ENCODE peak calls at places on chromosomes 11 and 22, in four cellular contexts. A is MCF 10A, I is tibial nerve, J is AG09319. H is an unnamed sample.

GRCh38 chr11:122729139-122729538 is 73.6 kb downstream of the UBASH3B start:
- DNase-seq in A (no peak), I (no peak), J (no peak), H (no peak)

GRCh38 chr11:132123449-132123848 is 753.0 kb downstream of the NTM start:
- DNase-seq in A (no peak), I (no peak), J (no peak), H (no peak)

GRCh38 chr11:128235958-128236357 is 351.4 kb downstream of the ETS1 start:
- DNase-seq in A (no peak), I (no peak), J (no peak), H (no peak)

GRCh38 chr11:925496-926301 is at the start of gene AP2A2:
- DNase-seq in A (peak), I (peak), J (peak), H (peak)

GRCh38 chr11:124119103-124119502 is 3.9 kb downstream of the VWA5A start:
- DNase-seq in A (no peak), I (no peak), J (no peak), H (no peak)

GRCh38 chr22:36053242-36054147 is 24.9 kb upstream of the RBFOX2 start:
- DNase-seq in A (no peak), I (no peak), J (no peak), H (no peak)

GRCh38 chr22:17536269-17536668 is 27.0 kb upstream of the SLC25A18 start:
- DNase-seq in A (peak), I (no peak), J (no peak), H (no peak)

GRCh38 chr11:22792497-22792896 is 37.1 kb downstream of the SVIP start:
- DNase-seq in A (peak), I (no peak), J (no peak), H (no peak)

GRCh38 chr11:107858217-107859070 is at the start of gene SLC35F2:
- DNase-seq in A (peak), I (no peak), J (no peak), H (no peak)

GRCh38 chr11:35275808-35276170 is 136.8 kb downstream of the CD44 start:
- DNase-seq in A (peak), I (no peak), J (no peak), H (no peak)

GRCh38 chr11:102256251-102256650 is 61.0 kb upstream of the BIRC3 start:
- DNase-seq in A (peak), I (no peak), J (no peak), H (no peak)

GRCh38 chr11:120929664-120930154 is 94.2 kb upstream of the TBCEL start:
- DNase-seq in A (peak), I (no peak), J (no peak), H (peak)

GRCh38 chr11:119758291-119758690 is 29.3 kb upstream of the NECTIN1 start:
- DNase-seq in A (no peak), I (no peak), J (no peak), H (no peak)

GRCh38 chr11:763073-763463 is 14.2 kb downstream of the GATD1 start:
- DNase-seq in A (peak), I (no peak), J (no peak), H (no peak)

GRCh38 chr11:64342869-64343739 is 3.1 kb downstream of the CCDC88B start:
- DNase-seq in A (no peak), I (no peak), J (no peak), H (peak)

GRCh38 chr11:102377891-102378290 is 30.9 kb downstream of the BIRC2 start:
- DNase-seq in A (no peak), I (no peak), J (no peak), H (no peak)

GRCh38 chr11:12800032-12800671 is 125.9 kb downstream of the TEAD1 start:
- DNase-seq in A (peak), I (no peak), J (no peak), H (no peak)

GRCh38 chr11:117255966-117256365 is 23.5 kb downstream of the RNF214 start:
- DNase-seq in A (no peak), I (no peak), J (no peak), H (no peak)

GRCh38 chr11:86068138-86068861 is 584 bp downstream of the PICALM start:
- DNase-seq in A (peak), I (peak), J (no peak), H (no peak)

GRCh38 chr11:86070435-86071056 is 1.7 kb upstream of the PICALM start:
- DNase-seq in A (no peak), I (no peak), J (no peak), H (no peak)

GRCh38 chr11:86069408-86070086 is 663 bp upstream of the PICALM start:
- DNase-seq in A (peak), I (no peak), J (peak), H (no peak)

GRCh38 chr11:86067230-86068137 is 1.4 kb downstream of the PICALM start:
- DNase-seq in A (peak), I (no peak), J (no peak), H (no peak)

DNA sequence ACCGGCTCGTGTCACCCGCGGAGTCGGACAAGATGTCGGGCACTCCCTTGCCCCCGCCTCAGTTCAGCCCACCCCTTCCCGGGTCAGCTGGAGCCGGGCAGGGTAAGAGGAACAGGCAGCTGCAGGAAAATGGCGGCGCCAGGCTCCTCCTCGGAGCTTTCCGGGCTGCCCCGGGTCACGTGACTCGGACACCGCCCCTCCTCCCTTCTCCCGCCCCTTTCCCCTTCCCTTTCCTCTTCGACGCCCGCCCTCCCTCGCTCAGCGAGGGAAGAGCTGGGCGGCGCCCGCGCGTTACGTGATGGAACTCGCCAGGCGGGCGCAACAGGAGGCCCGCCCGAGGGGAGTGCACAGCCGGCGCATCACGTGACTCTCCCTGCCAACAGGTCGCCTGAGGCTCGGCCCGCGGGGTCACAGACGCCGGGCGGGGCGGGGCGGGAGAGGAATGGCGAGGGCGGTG is at the start of gene PICALM:
- DNase-seq in A (peak), I (peak), J (peak), H (peak)
- TF ChIP-seq CTCF in A (no peak), I (no peak), J (no peak), H (no peak)

DNA sequence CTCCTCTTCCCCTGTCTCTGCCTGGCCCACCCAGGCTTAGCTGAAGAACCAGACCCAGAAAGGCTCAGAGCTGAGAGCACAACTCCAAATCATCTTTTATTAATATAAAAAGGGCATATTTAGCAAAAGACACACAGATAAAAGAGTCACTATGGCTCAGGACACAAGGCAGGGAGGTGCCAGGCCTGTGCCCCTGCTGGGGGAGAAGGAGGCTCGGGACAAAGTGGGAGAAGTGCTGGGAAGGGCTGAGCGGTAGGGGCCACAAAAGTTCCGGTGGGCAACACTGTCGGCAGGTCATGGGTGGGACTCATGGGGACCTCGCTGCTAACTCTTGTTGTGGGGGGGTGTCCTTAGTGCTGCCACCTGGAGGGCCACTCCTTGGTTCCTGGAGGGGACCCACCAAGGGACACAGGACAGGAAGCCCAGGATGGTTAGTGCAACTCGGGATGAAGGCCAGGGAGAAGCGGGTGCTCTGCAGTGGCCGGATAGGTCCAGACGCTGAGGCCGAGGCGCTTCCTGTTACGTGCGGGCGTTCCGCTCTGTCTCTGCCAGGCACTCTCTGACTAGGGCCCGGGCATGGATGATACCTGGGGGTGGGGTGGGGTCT is 1.4 kb upstream of the PITPNM1 start:
- DNase-seq in A (no peak), I (no peak), J (no peak), H (no peak)
- TF ChIP-seq CTCF in A (no peak), I (no peak), J (no peak), H (no peak)

DNA sequence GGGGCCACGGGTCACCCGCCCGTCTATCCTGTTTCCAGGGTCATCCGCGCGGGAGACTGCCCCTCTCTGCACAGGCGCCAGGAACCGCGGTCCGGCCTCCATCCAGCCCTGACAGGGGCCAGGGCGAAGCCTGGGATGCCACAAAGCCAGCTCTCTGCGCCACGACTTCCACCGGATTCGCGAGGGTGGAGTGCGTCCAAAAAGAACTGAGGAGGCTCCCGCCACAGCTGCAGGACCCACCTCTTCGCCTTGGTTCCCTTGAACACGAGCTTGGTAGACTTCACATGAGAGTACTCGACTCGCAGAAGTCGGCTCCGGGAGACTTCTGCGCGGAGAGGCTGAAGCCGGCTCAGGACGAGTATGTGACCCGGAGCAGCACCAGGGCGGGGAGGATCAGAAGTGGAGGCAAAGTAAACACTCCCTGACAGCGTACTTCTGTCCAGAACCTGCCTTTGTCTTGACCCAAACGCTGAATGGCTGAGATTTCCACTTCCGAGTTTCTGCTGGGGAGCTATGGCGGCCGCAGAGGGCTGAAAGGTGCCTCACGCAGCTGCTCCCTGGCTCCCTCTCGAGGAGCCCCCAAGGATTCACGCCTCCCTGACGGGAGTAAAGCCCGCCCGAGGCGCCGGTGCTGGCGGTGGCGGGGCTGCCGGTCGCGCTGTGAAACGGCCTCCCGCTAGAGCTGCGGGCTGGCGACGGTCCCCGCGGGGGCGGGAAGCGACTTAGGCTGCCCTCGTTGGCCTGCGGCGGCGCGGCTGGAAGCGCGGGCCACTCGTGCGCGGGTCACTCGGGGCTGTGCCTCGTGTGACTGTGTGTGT is 4566.7 kb upstream of the OR11H1 start:
- DNase-seq in A (no peak), I (no peak), J (no peak), H (no peak)
- TF ChIP-seq CTCF in A (no peak), I (no peak), J (no peak), H (no peak)

GRCh38 chr22:25895678-25896077 is 153.7 kb downstream of the MYO18B start:
- DNase-seq in A (no peak), I (no peak), J (no peak), H (no peak)

GRCh38 chr22:25892678-25893077 is 150.7 kb downstream of the MYO18B start:
- DNase-seq in A (no peak), I (no peak), J (no peak), H (no peak)

GRCh38 chr22:25896592-25896991 is 154.6 kb downstream of the MYO18B start:
- DNase-seq in A (no peak), I (no peak), J (no peak), H (no peak)

GRCh38 chr22:25898707-25899365 is 156.8 kb downstream of the MYO18B start:
- DNase-seq in A (no peak), I (no peak), J (no peak), H (no peak)

DNA sequence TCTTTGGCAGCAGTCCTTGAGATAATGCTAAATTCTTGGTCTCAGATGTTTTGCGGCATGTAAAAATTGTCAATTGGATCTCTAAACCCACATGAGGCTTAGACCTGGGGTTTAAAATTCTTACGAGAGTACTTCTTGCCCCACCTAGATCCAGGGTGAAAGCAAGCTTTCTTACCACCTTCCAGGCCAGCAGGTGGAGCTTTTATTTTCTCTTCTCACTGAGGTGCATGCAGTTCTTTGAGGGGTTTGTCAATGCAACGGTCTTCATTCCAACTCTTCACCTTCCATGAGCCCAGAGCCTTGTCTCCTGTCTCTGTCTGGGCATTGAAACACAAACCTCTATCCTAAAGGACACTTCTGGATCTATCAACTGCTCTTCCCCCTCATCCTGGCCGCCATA is 154.1 kb downstream of the MYO18B start:
- DNase-seq in A (peak), I (no peak), J (no peak), H (no peak)
- TF ChIP-seq CTCF in A (no peak), I (no peak), J (no peak), H (peak)

DNA sequence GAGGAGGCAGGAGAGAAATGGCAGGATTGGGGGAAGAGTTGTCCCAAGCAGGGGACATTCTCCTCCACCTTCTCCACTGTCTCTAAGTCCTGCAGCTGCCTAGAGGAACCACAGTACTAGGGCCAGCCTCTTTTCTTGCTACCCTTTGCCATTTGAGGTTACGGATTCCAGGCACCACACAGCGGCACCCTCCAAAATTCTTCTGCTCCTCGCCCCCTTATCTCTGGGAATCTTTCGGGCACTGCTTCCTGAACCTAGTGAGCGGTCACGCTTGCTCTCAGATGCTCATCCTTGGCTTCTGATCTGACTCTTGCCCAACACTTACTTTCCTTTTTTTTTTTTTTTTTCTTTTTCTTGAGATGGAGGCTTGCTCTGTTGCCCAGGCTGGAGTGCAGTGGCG is 26.6 kb upstream of the XBP1 start:
- DNase-seq in A (no peak), I (no peak), J (no peak), H (no peak)
- TF ChIP-seq CTCF in A (no peak), I (no peak), J (no peak), H (no peak)

GRCh38 chr11:46298699-46299424 is 21.4 kb downstream of the CREB3L1 start:
- DNase-seq in A (peak), I (no peak), J (no peak), H (no peak)

GRCh38 chr11:46294365-46295309 is 17.2 kb downstream of the CREB3L1 start:
- DNase-seq in A (peak), I (no peak), J (peak), H (no peak)

GRCh38 chr11:46295312-46295995 is 18.0 kb downstream of the CREB3L1 start:
- DNase-seq in A (peak), I (peak), J (no peak), H (peak)

GRCh38 chr11:46295996-46296519 is 18.6 kb downstream of the CREB3L1 start:
- DNase-seq in A (no peak), I (no peak), J (no peak), H (no peak)

DNA sequence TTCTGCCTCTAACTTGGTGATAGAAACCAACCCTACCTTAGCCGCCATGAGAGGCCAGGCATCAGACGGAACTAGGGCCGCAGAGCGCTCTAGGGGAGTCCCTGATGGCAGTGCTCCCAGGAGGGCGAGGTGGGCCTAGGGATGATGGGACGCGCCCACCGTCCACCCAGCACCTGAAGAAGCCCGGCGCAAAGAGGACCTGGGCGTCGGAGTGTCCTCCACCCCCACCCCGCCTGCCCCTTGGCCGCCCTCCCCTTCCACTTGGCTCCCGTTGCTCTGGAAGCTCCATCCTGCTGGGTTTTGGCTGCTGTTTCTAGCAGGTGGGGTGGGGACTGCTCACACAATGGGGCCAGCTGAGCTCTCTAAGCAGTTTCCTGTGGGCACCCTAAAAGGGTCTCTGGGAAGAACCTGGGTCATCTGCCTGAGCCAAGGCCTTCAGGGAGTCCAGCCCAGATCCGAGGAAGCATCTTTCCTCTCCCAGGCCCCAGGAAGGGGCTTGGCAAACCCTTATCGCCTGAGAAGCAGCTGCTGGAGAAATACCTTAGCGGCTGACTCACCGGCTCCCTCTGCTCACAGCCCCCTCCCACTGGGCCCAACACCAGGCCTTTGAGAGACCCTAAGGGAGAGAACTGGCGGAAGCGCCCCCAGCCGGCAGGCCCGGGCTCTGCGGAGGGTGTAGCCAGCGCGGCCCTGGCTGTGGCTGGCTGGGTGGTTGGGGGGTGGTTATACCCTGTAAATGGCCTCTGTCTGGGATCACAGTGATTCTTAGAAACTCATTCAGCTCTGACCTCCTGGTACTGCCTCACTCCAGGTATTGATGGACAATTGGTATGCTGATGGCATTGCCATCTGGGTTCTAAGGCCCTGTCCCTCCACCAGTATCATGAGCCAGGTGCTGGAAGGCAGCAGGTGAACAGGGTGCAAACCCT is 19.3 kb downstream of the CREB3L1 start:
- DNase-seq in A (no peak), I (no peak), J (peak), H (no peak)
- TF ChIP-seq CTCF in A (no peak), I (peak), J (peak), H (no peak)

GRCh38 chr11:47403135-47403534 is 5.3 kb upstream of the SLC39A13 start:
- DNase-seq in A (no peak), I (no peak), J (no peak), H (no peak)
- TF ChIP-seq CTCF in A (no peak), I (no peak), J (no peak), H (no peak)

GRCh38 chr11:17771415-17771814 is 36.8 kb downstream of the KCNC1 start:
- DNase-seq in A (no peak), I (no peak), J (no peak), H (no peak)

GRCh38 chr11:17770917-17771316 is 36.3 kb downstream of the KCNC1 start:
- DNase-seq in A (no peak), I (no peak), J (no peak), H (no peak)

GRCh38 chr11:17769218-17769617 is 34.6 kb downstream of the KCNC1 start:
- DNase-seq in A (no peak), I (no peak), J (no peak), H (no peak)

GRCh38 chr11:17768547-17768946 is 34.0 kb downstream of the KCNC1 start:
- DNase-seq in A (no peak), I (no peak), J (no peak), H (no peak)

DNA sequence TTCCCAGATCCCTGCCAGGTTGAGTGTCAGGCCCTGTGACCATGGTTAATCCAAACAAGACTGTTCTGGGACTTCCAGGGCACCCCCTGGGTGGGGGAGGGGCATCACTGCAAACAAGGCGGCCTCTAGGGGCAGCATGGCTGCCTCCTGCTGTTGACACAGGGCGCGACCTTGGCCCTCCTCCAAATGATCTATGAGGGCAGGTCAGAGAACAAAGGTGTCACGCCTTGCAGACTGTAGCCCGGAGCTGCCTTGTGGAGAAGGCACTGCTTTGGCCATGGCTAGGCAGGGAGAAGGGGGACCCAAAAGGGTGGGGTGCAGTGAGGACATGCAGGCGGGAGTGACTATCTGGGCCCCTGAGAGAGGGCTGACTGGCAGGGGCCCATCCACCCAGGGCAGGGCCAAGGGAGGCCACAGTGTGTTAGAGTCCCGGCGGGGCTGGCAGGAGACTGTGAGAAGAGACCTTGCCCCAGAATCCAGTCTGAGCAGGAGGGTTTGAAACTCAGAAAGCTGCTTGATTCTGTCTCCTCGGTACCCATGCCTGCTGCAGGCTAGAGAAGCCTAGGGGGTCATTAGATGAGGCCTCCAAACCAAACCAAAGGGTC is 35.6 kb downstream of the KCNC1 start:
- DNase-seq in A (peak), I (no peak), J (no peak), H (no peak)
- TF ChIP-seq CTCF in A (peak), I (no peak), J (no peak), H (no peak)

GRCh38 chr11:45410391-45411215 is 124.5 kb upstream of the SYT13 start:
- DNase-seq in A (no peak), I (no peak), J (no peak), H (no peak)

GRCh38 chr11:45407226-45407625 is 121.1 kb upstream of the SYT13 start:
- DNase-seq in A (no peak), I (no peak), J (no peak), H (no peak)

GRCh38 chr11:45409587-45409986 is 123.4 kb upstream of the SYT13 start:
- DNase-seq in A (peak), I (no peak), J (no peak), H (no peak)

GRCh38 chr11:45402049-45402630 is 116.0 kb upstream of the SYT13 start:
- DNase-seq in A (no peak), I (no peak), J (no peak), H (no peak)

GRCh38 chr11:45405916-45406670 is 120.0 kb upstream of the SYT13 start:
- DNase-seq in A (peak), I (no peak), J (no peak), H (no peak)
- TF ChIP-seq CTCF in A (peak), I (no peak), J (peak), H (peak)